ENCODE peak calls at places on chromosomes 4 and X, in eight cellular contexts. One of them, this sample, is unnamed. For H3K36me3, the result is how much of the 10 kb centered on the place peaks cover.

GRCh38 chr4:20288846-20289512 is 37.3 kb downstream of the SLIT2 start:
- DNase-seq in aorta: no peak
- DNase-seq in endodermal cell: no peak
- DNase-seq in GM23248: peak
- DNase-seq in heart left ventricle: no peak
- DNase-seq in adrenal gland: no peak
- DNase-seq in endothelial cell of umbilical vein: peak
- DNase-seq in brain microvascular endothelial cell: no peak
- DNase-seq in this sample: no peak

GRCh38 chr4:35163189-35163588 is 1081.1 kb downstream of the ARAP2 start:
- DNase-seq in aorta: no peak
- DNase-seq in endodermal cell: no peak
- DNase-seq in GM23248: no peak
- DNase-seq in heart left ventricle: no peak
- DNase-seq in adrenal gland: no peak
- DNase-seq in endothelial cell of umbilical vein: no peak
- DNase-seq in brain microvascular endothelial cell: no peak
- DNase-seq in this sample: no peak

GRCh38 chr4:27023366-27023765 is 162.7 kb downstream of the STIM2 start:
- DNase-seq in aorta: no peak
- DNase-seq in endodermal cell: no peak
- DNase-seq in GM23248: no peak
- DNase-seq in heart left ventricle: no peak
- DNase-seq in adrenal gland: no peak
- DNase-seq in endothelial cell of umbilical vein: no peak
- DNase-seq in brain microvascular endothelial cell: no peak
- DNase-seq in this sample: no peak

GRCh38 chrX:9899640-9900075 is 67.5 kb upstream of the CLDN34 start:
- DNase-seq in aorta: no peak
- DNase-seq in endodermal cell: no peak
- DNase-seq in GM23248: peak
- DNase-seq in heart left ventricle: no peak
- DNase-seq in adrenal gland: peak
- DNase-seq in endothelial cell of umbilical vein: peak
- DNase-seq in brain microvascular endothelial cell: peak
- DNase-seq in this sample: no peak

GRCh38 chr4:1345905-1346780 is 865 bp upstream of the UVSSA start:
- DNase-seq in aorta: no peak
- DNase-seq in endodermal cell: peak
- DNase-seq in GM23248: peak
- DNase-seq in heart left ventricle: peak
- DNase-seq in adrenal gland: peak
- DNase-seq in endothelial cell of umbilical vein: peak
- DNase-seq in brain microvascular endothelial cell: peak
- DNase-seq in this sample: peak

GRCh38 chr4:119559044-119559647 is 69.5 kb downstream of the PDE5A start:
- DNase-seq in aorta: no peak
- DNase-seq in endodermal cell: no peak
- DNase-seq in GM23248: peak
- DNase-seq in heart left ventricle: no peak
- DNase-seq in adrenal gland: no peak
- DNase-seq in endothelial cell of umbilical vein: peak
- DNase-seq in brain microvascular endothelial cell: no peak
- DNase-seq in this sample: peak

GRCh38 chr4:893276-893994 is 38.7 kb downstream of the GAK start:
- DNase-seq in aorta: no peak
- DNase-seq in endodermal cell: no peak
- DNase-seq in GM23248: no peak
- DNase-seq in heart left ventricle: no peak
- DNase-seq in adrenal gland: no peak
- DNase-seq in endothelial cell of umbilical vein: no peak
- DNase-seq in brain microvascular endothelial cell: no peak
- DNase-seq in this sample: no peak

GRCh38 chr4:115973768-115974167 is 860.3 kb upstream of the NDST4 start:
- DNase-seq in aorta: no peak
- DNase-seq in endodermal cell: peak
- DNase-seq in GM23248: no peak
- DNase-seq in heart left ventricle: no peak
- DNase-seq in adrenal gland: no peak
- DNase-seq in endothelial cell of umbilical vein: no peak
- DNase-seq in brain microvascular endothelial cell: no peak
- DNase-seq in this sample: no peak

GRCh38 chrX:106875151-106875550 is 28.0 kb downstream of the RIPPLY1 start:
- DNase-seq in aorta: no peak
- DNase-seq in endodermal cell: no peak
- DNase-seq in GM23248: peak
- DNase-seq in heart left ventricle: no peak
- DNase-seq in adrenal gland: no peak
- DNase-seq in endothelial cell of umbilical vein: no peak
- DNase-seq in brain microvascular endothelial cell: no peak
- DNase-seq in this sample: no peak

GRCh38 chrX:110852180-110852579 is 56.6 kb upstream of the CHRDL1 start:
- DNase-seq in aorta: no peak
- DNase-seq in endodermal cell: peak
- DNase-seq in GM23248: peak
- DNase-seq in heart left ventricle: no peak
- DNase-seq in adrenal gland: no peak
- DNase-seq in endothelial cell of umbilical vein: no peak
- DNase-seq in brain microvascular endothelial cell: no peak
- DNase-seq in this sample: peak

GRCh38 chr4:100591156-100591876 is 73.5 kb upstream of the EMCN start:
- DNase-seq in aorta: no peak
- DNase-seq in endodermal cell: no peak
- DNase-seq in GM23248: no peak
- DNase-seq in heart left ventricle: peak
- DNase-seq in adrenal gland: peak
- DNase-seq in endothelial cell of umbilical vein: peak
- DNase-seq in brain microvascular endothelial cell: no peak
- DNase-seq in this sample: no peak
- H3K27ac ChIP-seq in aorta: no peak
- H3K27ac ChIP-seq in endodermal cell: no peak
- H3K27ac ChIP-seq in GM23248: no peak
- H3K27ac ChIP-seq in heart left ventricle: no peak
- H3K27ac ChIP-seq in adrenal gland: no peak
- H3K27ac ChIP-seq in endothelial cell of umbilical vein: no peak
- H3K27ac ChIP-seq in brain microvascular endothelial cell: no peak
- H3K27ac ChIP-seq in this sample: no peak

GRCh38 chr4:59818656-59819055 is 1381.5 kb upstream of the ADGRL3 start:
- DNase-seq in aorta: no peak
- DNase-seq in endodermal cell: no peak
- DNase-seq in GM23248: no peak
- DNase-seq in heart left ventricle: no peak
- DNase-seq in adrenal gland: no peak
- DNase-seq in endothelial cell of umbilical vein: peak
- DNase-seq in brain microvascular endothelial cell: no peak
- DNase-seq in this sample: peak
- H3K4me3 ChIP-seq in aorta: no peak
- H3K4me3 ChIP-seq in endodermal cell: no peak
- H3K4me3 ChIP-seq in GM23248: no peak
- H3K4me3 ChIP-seq in heart left ventricle: peak
- H3K4me3 ChIP-seq in adrenal gland: peak
- H3K4me3 ChIP-seq in endothelial cell of umbilical vein: peak
- H3K4me3 ChIP-seq in brain microvascular endothelial cell: no peak
- H3K4me3 ChIP-seq in this sample: peak

DNA sequence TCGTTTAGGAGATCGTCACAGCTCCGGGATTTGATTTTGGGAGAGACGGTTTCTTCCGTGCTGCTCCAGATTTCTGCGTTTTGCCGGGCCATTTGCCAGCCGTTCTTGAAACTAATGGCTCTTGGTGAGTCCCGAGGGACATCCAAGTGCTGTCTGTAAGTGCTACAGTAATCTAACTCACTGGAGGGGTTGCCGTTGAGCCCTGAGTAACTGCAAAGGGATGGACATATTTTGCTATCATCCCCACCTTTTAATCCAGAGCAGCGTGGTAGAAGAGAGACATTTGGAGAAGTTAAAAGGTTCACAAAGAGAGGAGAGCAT is 88.9 kb upstream of the PDLIM3 start:
- DNase-seq in aorta: no peak
- DNase-seq in endodermal cell: no peak
- DNase-seq in GM23248: no peak
- DNase-seq in heart left ventricle: no peak
- DNase-seq in adrenal gland: no peak
- DNase-seq in endothelial cell of umbilical vein: no peak
- DNase-seq in brain microvascular endothelial cell: no peak
- DNase-seq in this sample: no peak
- H3K36me3 ChIP-seq in aorta: under half
- H3K36me3 ChIP-seq in endodermal cell: under half
- H3K36me3 ChIP-seq in GM23248: under half
- H3K36me3 ChIP-seq in heart left ventricle: half or more
- H3K36me3 ChIP-seq in adrenal gland: under half
- H3K36me3 ChIP-seq in endothelial cell of umbilical vein: under half
- H3K36me3 ChIP-seq in brain microvascular endothelial cell: under half
- H3K36me3 ChIP-seq in this sample: under half

DNA sequence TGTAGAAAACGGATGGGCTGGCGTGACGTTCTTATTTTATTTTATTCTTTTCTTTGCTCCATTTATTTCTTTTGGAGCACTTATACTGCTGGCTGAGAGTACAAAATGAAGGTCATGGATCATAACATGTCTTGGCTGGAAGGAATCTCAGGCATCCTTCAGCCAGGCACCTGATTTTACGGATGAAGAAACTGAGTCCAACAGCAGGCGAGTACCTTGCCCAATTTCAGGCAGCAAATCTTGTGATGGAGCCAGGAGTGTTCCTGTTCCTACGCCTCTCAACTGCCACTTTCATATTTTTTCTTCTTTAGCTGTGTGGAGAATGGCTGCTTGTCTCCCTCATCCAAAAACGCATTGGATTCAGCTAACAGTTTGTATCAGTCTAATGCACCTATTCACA is 332.1 kb upstream of the IGFBP7 start:
- DNase-seq in aorta: no peak
- DNase-seq in endodermal cell: no peak
- DNase-seq in GM23248: no peak
- DNase-seq in heart left ventricle: no peak
- DNase-seq in adrenal gland: no peak
- DNase-seq in endothelial cell of umbilical vein: no peak
- DNase-seq in brain microvascular endothelial cell: no peak
- DNase-seq in this sample: no peak
- H3K27ac ChIP-seq in aorta: no peak
- H3K27ac ChIP-seq in endodermal cell: no peak
- H3K27ac ChIP-seq in GM23248: no peak
- H3K27ac ChIP-seq in heart left ventricle: no peak
- H3K27ac ChIP-seq in adrenal gland: no peak
- H3K27ac ChIP-seq in endothelial cell of umbilical vein: no peak
- H3K27ac ChIP-seq in brain microvascular endothelial cell: no peak
- H3K27ac ChIP-seq in this sample: no peak

GRCh38 chrX:46935295-46935694 is 23.1 kb downstream of the JADE3 start:
- DNase-seq in aorta: no peak
- DNase-seq in endodermal cell: no peak
- DNase-seq in GM23248: no peak
- DNase-seq in heart left ventricle: no peak
- DNase-seq in adrenal gland: no peak
- DNase-seq in endothelial cell of umbilical vein: no peak
- DNase-seq in brain microvascular endothelial cell: no peak
- DNase-seq in this sample: no peak
- H3K4me3 ChIP-seq in aorta: no peak
- H3K4me3 ChIP-seq in endodermal cell: no peak
- H3K4me3 ChIP-seq in GM23248: no peak
- H3K4me3 ChIP-seq in heart left ventricle: no peak
- H3K4me3 ChIP-seq in adrenal gland: no peak
- H3K4me3 ChIP-seq in endothelial cell of umbilical vein: no peak
- H3K4me3 ChIP-seq in brain microvascular endothelial cell: no peak
- H3K4me3 ChIP-seq in this sample: no peak

This sample was measured in SJSA1.